ENCODE peak calls at places on chromosome 10, in four cellular contexts. I, V, R and J are unnamed samples.

GRCh38 chr10:126391162-126391880 is 3.0 kb upstream of the ADAM12 start:
- DNase-seq in I (no peak), V (no peak), R (no peak), J (no peak)

GRCh38 chr10:78802866-78803265 is 265.9 kb upstream of the ZMIZ1 start:
- DNase-seq in I (no peak), V (no peak), R (no peak), J (peak)

GRCh38 chr10:94403034-94403822 is 887 bp downstream of the TBC1D12 start:
- DNase-seq in I (no peak), V (peak), R (peak), J (peak)

GRCh38 chr10:79930751-79931150 is 18.2 kb downstream of the SFTPD start:
- DNase-seq in I (no peak), V (no peak), R (no peak), J (no peak)

GRCh38 chr10:74650613-74651012 is 175.8 kb upstream of the KAT6B start:
- DNase-seq in I (no peak), V (no peak), R (no peak), J (no peak)

GRCh38 chr10:513393-513792 is 176.1 kb downstream of the DIP2C start:
- DNase-seq in I (no peak), V (no peak), R (no peak), J (no peak)

GRCh38 chr10:44662002-44662401 is 249.1 kb upstream of the TMEM72 start:
- DNase-seq in I (no peak), V (no peak), R (no peak), J (no peak)

GRCh38 chr10:71063431-71063830 is 148.9 kb upstream of the UNC5B start:
- DNase-seq in I (no peak), V (no peak), R (no peak), J (no peak)

GRCh38 chr10:129531969-129532660 is 65.1 kb downstream of the MGMT start:
- DNase-seq in I (no peak), V (no peak), R (no peak), J (no peak)

GRCh38 chr10:79483948-79484347 is 28.4 kb upstream of the EIF5AL1 start:
- DNase-seq in I (no peak), V (no peak), R (no peak), J (no peak)

GRCh38 chr10:34581871-34582532 is 233.1 kb downstream of the PARD3 start:
- DNase-seq in I (no peak), V (no peak), R (no peak), J (no peak)

GRCh38 chr10:20668985-20669384 is 228.1 kb downstream of the NEBL start:
- DNase-seq in I (no peak), V (no peak), R (no peak), J (no peak)

GRCh38 chr10:110803830-110804338 is 67.8 kb upstream of the PDCD4 start:
- DNase-seq in I (no peak), V (no peak), R (peak), J (no peak)

GRCh38 chr10:119669331-119669730 is 18.2 kb downstream of the BAG3 start:
- DNase-seq in I (no peak), V (no peak), R (no peak), J (no peak)

GRCh38 chr10:56823849-56824248 is 462.8 kb upstream of the ZWINT start:
- DNase-seq in I (no peak), V (no peak), R (no peak), J (no peak)

GRCh38 chr10:69009360-69009759 is 20.8 kb downstream of the KIFBP start:
- DNase-seq in I (no peak), V (no peak), R (no peak), J (no peak)

GRCh38 chr10:123998197-123999141 is 94.9 kb downstream of the CHST15 start:
- DNase-seq in I (no peak), V (no peak), R (no peak), J (no peak)

GRCh38 chr10:132347931-132348267 is 15.9 kb downstream of the LRRC27 start:
- DNase-seq in I (no peak), V (no peak), R (no peak), J (no peak)

GRCh38 chr10:77877461-77878344 is 48.9 kb downstream of the DLG5 start:
- DNase-seq in I (peak), V (no peak), R (peak), J (peak)

GRCh38 chr10:46537309-46537708 is 19.1 kb downstream of the GPRIN2 start:
- DNase-seq in I (no peak), V (no peak), R (no peak), J (no peak)

GRCh38 chr10:94172332-94172731 is 178.6 kb downstream of the PLCE1 start:
- DNase-seq in I (no peak), V (no peak), R (no peak), J (no peak)

GRCh38 chr10:703118-703517 is 13.7 kb upstream of the DIP2C start:
- DNase-seq in I (no peak), V (no peak), R (no peak), J (no peak)

GRCh38 chr10:78937800-78938694 is 130.7 kb upstream of the ZMIZ1 start:
- DNase-seq in I (no peak), V (no peak), R (peak), J (no peak)

GRCh38 chr10:75095631-75096030 is 15.8 kb upstream of the SAMD8 start:
- DNase-seq in I (no peak), V (no peak), R (no peak), J (no peak)

GRCh38 chr10:1957057-1957456 is 219.7 kb upstream of the ADARB2 start:
- DNase-seq in I (no peak), V (no peak), R (no peak), J (no peak)

GRCh38 chr10:101818958-101819633 is 852 bp upstream of the OGA start:
- DNase-seq in I (peak), V (no peak), R (peak), J (no peak)

GRCh38 chr10:31017534-31018361 is 13.9 kb downstream of the ZNF438 start:
- DNase-seq in I (no peak), V (no peak), R (no peak), J (no peak)

GRCh38 chr10:74049995-74050394 is 52.1 kb downstream of the VCL start:
- DNase-seq in I (no peak), V (no peak), R (no peak), J (no peak)

GRCh38 chr10:116254422-116255152 is 18.4 kb downstream of the GFRA1 start:
- DNase-seq in I (no peak), V (no peak), R (no peak), J (no peak)

GRCh38 chr10:129870926-129871660 is 93.0 kb downstream of the EBF3 start:
- DNase-seq in I (no peak), V (no peak), R (no peak), J (no peak)

GRCh38 chr10:58424176-58424575 is 39.0 kb downstream of the TFAM start:
- DNase-seq in I (no peak), V (no peak), R (no peak), J (no peak)

GRCh38 chr10:16843252-16843870 is 26.1 kb upstream of the RSU1 start:
- DNase-seq in I (no peak), V (no peak), R (no peak), J (peak)

GRCh38 chr10:23505797-23506465 is 67.1 kb downstream of the OTUD1 start:
- DNase-seq in I (no peak), V (no peak), R (no peak), J (no peak)

GRCh38 chr10:52883996-52884871 is 111.7 kb upstream of the MBL2 start:
- DNase-seq in I (no peak), V (no peak), R (no peak), J (peak)

GRCh38 chr10:21989453-21990154 is 13.9 kb downstream of the DNAJC1 start:
- DNase-seq in I (no peak), V (no peak), R (peak), J (no peak)

GRCh38 chr10:13690281-13690825 is 103.6 kb downstream of the PRPF18 start:
- DNase-seq in I (no peak), V (no peak), R (no peak), J (no peak)

GRCh38 chr10:88297103-88297502 is 286.0 kb downstream of the RNLS start:
- DNase-seq in I (no peak), V (no peak), R (no peak), J (no peak)

GRCh38 chr10:86953747-86954680 is 3.4 kb downstream of the MMRN2 start:
- DNase-seq in I (no peak), V (no peak), R (no peak), J (no peak)

GRCh38 chr10:17273403-17273802 is 45.4 kb downstream of the VIM start:
- DNase-seq in I (no peak), V (no peak), R (no peak), J (no peak)